ENCODE peak calls at places on chromosomes 5 and 9, in ten cellular contexts. P, A, B, I, T, X, Q, W, J and H are unnamed samples.

GRCh38 chr5:82347213-82347947 is 69.2 kb upstream of the RPS23 start:
- DNase-seq in P (no peak), A (peak), B (no peak), I (peak), T (peak), X (no peak), Q (no peak), W (no peak), J (peak), H (no peak)

GRCh38 chr5:170885281-170885680 is 23.5 kb downstream of the RANBP17 start:
- DNase-seq in P (no peak), A (no peak), B (no peak), I (no peak), T (peak), X (no peak), Q (no peak), W (no peak), J (no peak), H (no peak)

GRCh38 chr5:100780376-100780870 is 122.7 kb downstream of the ST8SIA4 start:
- DNase-seq in P (peak), A (no peak), B (peak), I (no peak), T (no peak), X (no peak), Q (no peak), W (no peak), J (no peak), H (peak)

GRCh38 chr5:91383956-91384300 is 811 bp upstream of the ARRDC3 start:
- DNase-seq in P (no peak), A (no peak), B (peak), I (no peak), T (peak), X (no peak), Q (peak), W (no peak), J (no peak), H (peak)

GRCh38 chr5:1056611-1057484 is 48.2 kb downstream of the NKD2 start:
- DNase-seq in P (no peak), A (no peak), B (no peak), I (no peak), T (no peak), X (peak), Q (no peak), W (no peak), J (no peak), H (no peak)

GRCh38 chr5:25393957-25394356 is 749.2 kb upstream of the CDH10 start:
- DNase-seq in P (no peak), A (no peak), B (no peak), I (no peak), T (no peak), X (no peak), Q (no peak), W (no peak), J (no peak), H (no peak)

GRCh38 chr5:131790550-131790949 is 6.3 kb downstream of the FNIP1 start:
- DNase-seq in P (no peak), A (no peak), B (no peak), I (no peak), T (no peak), X (no peak), Q (no peak), W (no peak), J (no peak), H (no peak)

GRCh38 chr9:137611623-137612609 is 6.4 kb downstream of the ARRDC1 start:
- DNase-seq in P (no peak), A (peak), B (no peak), I (peak), T (peak), X (no peak), Q (no peak), W (no peak), J (no peak), H (no peak)

GRCh38 chr5:36090033-36090432 is 23.4 kb upstream of the UGT3A2 start:
- DNase-seq in P (peak), A (peak), B (no peak), I (no peak), T (peak), X (no peak), Q (no peak), W (no peak), J (no peak), H (no peak)

GRCh38 chr5:175354961-175355360 is 89.0 kb downstream of the DRD1 start:
- DNase-seq in P (no peak), A (no peak), B (no peak), I (no peak), T (no peak), X (no peak), Q (no peak), W (no peak), J (no peak), H (no peak)

GRCh38 chr9:38416461-38416860 is 7.8 kb downstream of the IGFBPL1 start:
- DNase-seq in P (no peak), A (no peak), B (no peak), I (no peak), T (peak), X (no peak), Q (no peak), W (no peak), J (no peak), H (no peak)

GRCh38 chr5:33997331-33997983 is 10.4 kb downstream of the AMACR start:
- DNase-seq in P (peak), A (peak), B (peak), I (peak), T (peak), X (no peak), Q (no peak), W (no peak), J (peak), H (no peak)

GRCh38 chr9:120761011-120761410 is 32.2 kb downstream of the FBXW2 start:
- DNase-seq in P (no peak), A (no peak), B (no peak), I (no peak), T (peak), X (no peak), Q (no peak), W (no peak), J (no peak), H (no peak)

GRCh38 chr9:134854541-134854981 is 26.0 kb upstream of the FCN2 start:
- DNase-seq in P (no peak), A (no peak), B (no peak), I (no peak), T (no peak), X (no peak), Q (no peak), W (no peak), J (no peak), H (no peak)

GRCh38 chr5:27217160-27217956 is 179.0 kb upstream of the CDH9 start:
- DNase-seq in P (no peak), A (no peak), B (no peak), I (no peak), T (no peak), X (no peak), Q (no peak), W (no peak), J (no peak), H (no peak)

GRCh38 chr5:104757915-104758314 is 1195.3 kb upstream of the NUDT12 start:
- DNase-seq in P (no peak), A (no peak), B (no peak), I (no peak), T (no peak), X (no peak), Q (no peak), W (no peak), J (no peak), H (no peak)

GRCh38 chr5:43171441-43171840 is 20.6 kb upstream of the NIM1K start:
- DNase-seq in P (no peak), A (no peak), B (no peak), I (no peak), T (no peak), X (no peak), Q (no peak), W (no peak), J (no peak), H (no peak)

GRCh38 chr9:135087489-135087791 is at the start of gene OLFM1:
- DNase-seq in P (peak), A (peak), B (peak), I (no peak), T (peak), X (peak), Q (no peak), W (no peak), J (peak), H (no peak)

GRCh38 chr9:112377087-112377486 is 2.8 kb upstream of the HSDL2 start:
- DNase-seq in P (peak), A (no peak), B (no peak), I (no peak), T (no peak), X (no peak), Q (no peak), W (no peak), J (no peak), H (no peak)